ENCODE peak calls at places on chromosomes 11 and 22, in five cellular contexts. Q is choroid plexus epithelial cell, I is fibroblast of mammary gland, S is cardiac muscle cell, T is cardiac fibroblast. B is an unnamed sample.

GRCh38 chr22:39432361-39432811 is 24.4 kb upstream of the MGAT3 start:
- DNase-seq in S (no peak), Q (no peak), I (no peak), T (no peak), B (no peak)

GRCh38 chr11:105975128-105975527 is 46.9 kb downstream of the MSANTD4 start:
- DNase-seq in S (no peak), T (peak; percentile 56), Q (peak; percentile 61), I (peak; percentile 26), B (no peak)

GRCh38 chr11:58285483-58286040 is 17.5 kb upstream of the OR10W1 start:
- DNase-seq in S (no peak), I (no peak), Q (no peak), T (no peak), B (no peak)

GRCh38 chr11:61007383-61007970 is 36.0 kb downstream of the CD6 start:
- DNase-seq in I (no peak), S (peak; percentile 50), T (no peak), Q (no peak), B (no peak)

GRCh38 chr11:85682330-85683305 is 3.4 kb downstream of the CCDC89 start:
- DNase-seq in S (no peak), I (peak; percentile 52), T (peak; percentile 49), Q (peak; percentile 61), B (no peak)

GRCh38 chr11:104165014-104165413 is 1.1 kb upstream of the PDGFD start:
- DNase-seq in S (no peak), I (no peak), Q (no peak), T (no peak), B (no peak)

GRCh38 chr22:19704355-19705015 is 9.8 kb upstream of the SEPTIN5 start:
- DNase-seq in T (no peak), S (no peak), Q (no peak), I (no peak), B (no peak)

GRCh38 chr11:20360650-20361049 is 2.9 kb upstream of the HTATIP2 start:
- DNase-seq in I (peak; percentile 43), T (peak; percentile 52), Q (peak; percentile 71), S (no peak), B (no peak)

GRCh38 chr22:40043086-40043485 is 48.3 kb downstream of the FAM83F start:
- DNase-seq in I (peak; percentile 76), Q (no peak), S (no peak), T (peak; percentile 14), B (no peak)

GRCh38 chr11:88275636-88276035 is 61.9 kb downstream of the CTSC start:
- DNase-seq in T (no peak), Q (no peak), S (no peak), I (no peak), B (no peak)

GRCh38 chr11:36793542-36793926 is 195.5 kb upstream of the RAG2 start:
- DNase-seq in S (peak; percentile 21), I (no peak), Q (no peak), T (no peak), B (peak; percentile 5)

GRCh38 chr11:132898021-132898420 is 634.3 kb downstream of the OPCML start:
- DNase-seq in T (peak; percentile 55), Q (peak; percentile 42), I (no peak), S (no peak), B (no peak)

GRCh38 chr11:37552284-37552683 is 954.2 kb upstream of the RAG2 start:
- DNase-seq in Q (no peak), I (no peak), T (no peak), S (no peak), B (no peak)

GRCh38 chr11:119339581-119340334 is 925 bp downstream of the C1QTNF5 start:
- DNase-seq in I (peak; percentile 46), S (peak; percentile 87), T (peak; percentile 48), Q (peak; percentile 48), B (peak; percentile 80)

GRCh38 chr11:49151211-49151610 is 57.2 kb downstream of the FOLH1 start:
- DNase-seq in S (no peak), I (no peak), T (no peak), Q (no peak), B (no peak)

GRCh38 chr22:43471606-43472135 is 59.9 kb downstream of the MPPED1 start:
- DNase-seq in I (no peak), S (no peak), T (no peak), Q (no peak), B (no peak)

GRCh38 chr22:41344189-41344788 is 37.5 kb upstream of the TEF start:
- DNase-seq in Q (no peak), T (no peak), S (no peak), I (no peak), B (no peak)

GRCh38 chr22:42792909-42793847 is 63.9 kb downstream of the ARFGAP3 start:
- DNase-seq in I (no peak), T (no peak), Q (no peak), S (no peak), B (no peak)

GRCh38 chr22:29225422-29226090 is 19.9 kb downstream of the EMID1 start:
- DNase-seq in S (no peak), I (peak; percentile 20), Q (peak; percentile 33), T (peak; percentile 44), B (no peak)

GRCh38 chr11:95152878-95153856 is 63.5 kb downstream of the ENDOD1 start:
- DNase-seq in T (no peak), S (no peak), Q (no peak), I (no peak), B (no peak)

GRCh38 chr11:12386745-12387144 is 9.4 kb downstream of the PARVA start:
- DNase-seq in T (no peak), S (no peak), I (no peak), Q (no peak), B (no peak)

GRCh38 chr11:9691865-9692264 is 28.0 kb downstream of the SWAP70 start:
- DNase-seq in I (peak; percentile 69), T (peak; percentile 73), Q (peak; percentile 40), S (no peak), B (no peak)

GRCh38 chr11:65606876-65607613 is 7.0 kb downstream of the MAP3K11 start:
- DNase-seq in Q (peak; percentile 96), T (peak; percentile 91), I (peak; percentile 92), S (peak; percentile 99), B (peak; percentile 91)

GRCh38 chr11:128156486-128156885 is 430.9 kb downstream of the ETS1 start:
- DNase-seq in I (no peak), Q (no peak), S (no peak), T (no peak), B (no peak)

GRCh38 chr11:31870609-31871309 is 59.6 kb upstream of the PAX6 start:
- DNase-seq in Q (peak; percentile 61), I (peak; percentile 36), S (peak; percentile 70), T (peak; percentile 56), B (peak; percentile 70)

GRCh38 chr11:126165366-126166156 is 45.9 kb downstream of the RPUSD4 start:
- DNase-seq in S (no peak), I (no peak), T (no peak), Q (no peak), B (no peak)

GRCh38 chr11:3341298-3341697 is 37.6 kb downstream of the ZNF195 start:
- DNase-seq in Q (peak; percentile 59), I (peak; percentile 49), S (peak; percentile 72), T (peak; percentile 47), B (peak; percentile 75)

GRCh38 chr22:32396746-32397145 is 15.3 kb downstream of the RTCB start:
- DNase-seq in Q (peak; percentile 40), I (peak; percentile 53), S (no peak), T (peak; percentile 40), B (no peak)

GRCh38 chr11:13874596-13874995 is 87.9 kb upstream of the SPON1 start:
- DNase-seq in I (no peak), S (no peak), Q (no peak), T (no peak), B (no peak)

GRCh38 chr11:26228778-26229177 is 103.2 kb upstream of the ANO3 start:
- DNase-seq in Q (peak; percentile 51), I (peak; percentile 66), S (no peak), T (peak; percentile 70), B (no peak)

GRCh38 chr11:67632175-67632981 is 2.6 kb upstream of the NUDT8 start:
- DNase-seq in I (no peak), T (no peak), Q (no peak), S (no peak), B (no peak)

GRCh38 chr11:67490727-67491065 is 7.9 kb downstream of the AIP start:
- DNase-seq in I (no peak), Q (no peak), T (no peak), S (no peak), B (no peak)

GRCh38 chr22:41092847-41093371 is 517 bp downstream of the EP300 start:
- DNase-seq in I (peak; percentile 41), S (peak; percentile 57), T (peak; percentile 48), Q (peak; percentile 33), B (no peak)

GRCh38 chr11:2265854-2266585 is 4.4 kb downstream of the ASCL2 start:
- DNase-seq in T (no peak), S (no peak), I (no peak), Q (no peak), B (no peak)

GRCh38 chr11:78647986-78648875 is 73.6 kb upstream of the NARS2 start:
- DNase-seq in S (no peak), T (no peak), Q (no peak), I (no peak), B (no peak)

GRCh38 chr11:15055620-15056356 is 17.6 kb upstream of the CALCB start:
- DNase-seq in T (no peak), S (no peak), Q (no peak), I (peak; percentile 18), B (no peak)

GRCh38 chr11:90908074-90908473 is 685.2 kb upstream of the CHORDC1 start:
- DNase-seq in S (no peak), Q (peak; percentile 34), T (peak; percentile 17), I (no peak), B (no peak)
- TF ChIP-seq CTCF in S (no peak), Q (no peak), T (no peak), I (no peak), B (no peak)

DNA sequence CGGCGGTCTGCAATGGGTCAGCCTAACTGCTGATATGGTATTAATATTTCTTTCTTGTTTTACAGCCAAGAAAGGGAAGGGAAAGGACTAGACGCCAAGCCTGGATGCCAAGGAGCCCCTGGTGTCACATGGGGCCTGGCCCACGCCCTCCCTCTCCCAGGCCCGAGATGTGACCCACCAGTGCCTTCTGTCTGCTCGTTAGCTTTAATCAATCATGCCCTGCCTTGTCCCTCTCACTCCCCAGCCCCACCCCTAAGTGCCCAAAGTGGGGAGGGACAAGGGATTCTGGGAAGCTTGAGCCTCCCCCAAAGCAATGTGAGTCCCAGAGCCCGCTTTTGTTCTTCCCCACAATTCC is 1.9 kb downstream of the MDK start:
- DNase-seq in T (no peak), S (no peak), I (no peak), Q (no peak), B (no peak)
- TF ChIP-seq CTCF in T (no peak), S (no peak), I (no peak), Q (no peak), B (no peak)

GRCh38 chr11:111851636-111852035 is 19.7 kb downstream of the ALG9 start:
- DNase-seq in S (no peak), Q (peak; percentile 73), T (peak; percentile 39), I (peak; percentile 52), B (no peak)
- TF ChIP-seq CTCF in S (peak; percentile 60), Q (peak; percentile 73), T (peak; percentile 47), I (peak; percentile 65), B (no peak)

GRCh38 chr11:62753736-62754603 is at the start of gene ZBTB3:
- DNase-seq in Q (peak; percentile 100), S (peak; percentile 98), T (peak; percentile 100), I (peak; percentile 99), B (peak; percentile 90)
- TF ChIP-seq CTCF in Q (peak; percentile 1), S (no peak), T (no peak), I (no peak), B (no peak)